ENCODE peak calls at places on chromosomes 13 and 19, in four cellular contexts. C, R, W and S are unnamed samples.
A peak's percentile ranks its signal among the peaks of the same experiment; 100 is the strongest.

GRCh38 chr13:25675060-25675459 is 303.3 kb downstream of the ATP8A2 start:
- DNase-seq in C (no peak), W (no peak), R (no peak), S (no peak)

GRCh38 chr19:49859838-49860715 is 7.3 kb downstream of the PNKP start:
- DNase-seq in W (no peak), C (no peak), R (no peak), S (peak; percentile 42)

GRCh38 chr19:38043649-38044144 is 136.7 kb downstream of the SIPA1L3 start:
- DNase-seq in W (no peak), C (no peak), R (no peak), S (no peak)

GRCh38 chr13:80671773-80672172 is 330.8 kb upstream of the SPRY2 start:
- DNase-seq in C (no peak), W (no peak), R (no peak), S (no peak)

GRCh38 chr19:17948967-17949930 is 16.4 kb downstream of the CCDC124 start:
- DNase-seq in W (no peak), R (no peak), C (no peak), S (no peak)

GRCh38 chr13:51721485-51721884 is 82.5 kb downstream of the DHRS12 start:
- DNase-seq in R (no peak), C (no peak), W (no peak), S (no peak)

GRCh38 chr13:92640936-92641335 is 585.7 kb upstream of the GPC6 start:
- DNase-seq in W (no peak), C (no peak), R (no peak), S (no peak)

GRCh38 chr19:55370305-55370988 is at the start of gene IL11:
- DNase-seq in W (no peak), R (no peak), C (no peak), S (peak; percentile 44)

GRCh38 chr13:113491418-113491883 is 940 bp upstream of the DCUN1D2 start:
- DNase-seq in W (peak; percentile 27), C (peak; percentile 60), R (no peak), S (peak; percentile 44)

GRCh38 chr19:18091217-18091608 is 4.5 kb upstream of the IL12RB1 start:
- DNase-seq in C (peak; percentile 88), W (no peak), R (peak; percentile 57), S (no peak)

GRCh38 chr13:32889986-32890565 is 126.1 kb upstream of the KL start:
- DNase-seq in R (no peak), C (no peak), W (no peak), S (no peak)

GRCh38 chr19:37983153-37983552 is 76.1 kb downstream of the SIPA1L3 start:
- DNase-seq in W (peak; percentile 24), R (no peak), C (no peak), S (no peak)

GRCh38 chr19:44752816-44753618 is 4.5 kb downstream of the BCL3 start:
- DNase-seq in R (peak; percentile 88), W (peak; percentile 98), C (peak; percentile 95), S (peak; percentile 97)

GRCh38 chr19:16051254-16052025 is 24.9 kb upstream of the TPM4 start:
- DNase-seq in C (peak; percentile 20), W (peak; percentile 31), R (no peak), S (no peak)

GRCh38 chr19:14487370-14488125 is 8.4 kb downstream of the GIPC1 start:
- DNase-seq in C (no peak), W (no peak), R (no peak), S (no peak)

GRCh38 chr13:26503826-26504594 is 53.5 kb upstream of the WASF3 start:
- DNase-seq in C (no peak), R (no peak), W (no peak), S (no peak)

GRCh38 chr19:49441210-49441959 is at the start of gene SLC17A7:
- DNase-seq in C (no peak), R (peak; percentile 72), W (no peak), S (no peak)

GRCh38 chr19:42185281-42185680 is 32.2 kb downstream of the DEDD2 start:
- DNase-seq in C (no peak), W (peak; percentile 44), R (no peak), S (no peak)

GRCh38 chr13:39106216-39106995 is 68.2 kb downstream of the NHLRC3 start:
- DNase-seq in R (no peak), W (no peak), C (no peak), S (no peak)

GRCh38 chr13:42814868-42815267 is 33.5 kb downstream of the FAM216B start:
- DNase-seq in C (no peak), R (no peak), W (peak; percentile 95), S (no peak)

GRCh38 chr19:38917921-38918491 is 6.0 kb upstream of the CCER2 start:
- DNase-seq in R (no peak), C (peak; percentile 12), W (no peak), S (peak; percentile 55)

DNA sequence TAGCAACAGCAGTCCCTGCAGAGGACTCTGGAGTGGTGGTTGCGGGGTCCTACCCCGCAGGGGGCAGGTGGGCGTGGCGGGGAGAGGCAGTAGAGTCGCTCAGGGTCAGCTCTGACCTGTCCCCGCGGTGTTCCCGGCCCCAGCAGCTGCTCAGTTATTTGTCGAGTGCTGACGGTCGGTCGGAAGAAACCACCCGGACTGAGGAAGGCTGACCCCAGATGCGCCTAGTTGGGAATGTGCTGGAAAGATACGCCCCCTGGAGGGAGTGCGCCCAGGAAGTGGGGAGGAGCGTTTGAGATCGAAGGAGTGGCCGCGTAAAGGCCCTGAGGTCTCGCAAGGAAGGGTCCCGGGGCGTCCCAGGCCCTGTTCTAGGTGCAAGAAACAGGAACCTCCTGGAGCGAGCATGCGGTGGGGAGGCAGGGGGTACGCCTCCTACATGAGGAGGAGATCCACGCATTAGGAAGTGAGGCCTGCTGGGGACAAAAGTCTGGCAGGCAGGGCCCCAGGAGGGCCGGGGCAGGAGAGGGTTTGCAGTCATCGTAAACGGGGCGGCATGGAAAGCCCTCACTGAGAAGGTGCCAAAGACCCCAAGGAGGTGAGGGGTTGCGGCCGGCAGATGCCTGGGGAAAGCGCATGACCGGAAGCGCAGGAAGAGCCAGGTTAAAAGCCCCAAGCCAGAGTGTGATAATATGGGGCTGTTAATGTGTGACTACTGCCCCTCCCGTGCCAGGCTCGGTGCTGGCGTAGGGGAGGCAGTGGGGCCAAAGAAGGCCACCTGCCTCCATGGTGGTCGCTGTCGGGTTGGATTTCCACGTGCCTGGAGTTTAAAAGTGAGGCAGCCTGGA is 9.1 kb downstream of the CCDC8 start:
- DNase-seq in R (peak; percentile 59), C (peak; percentile 59), W (peak; percentile 63), S (peak; percentile 67)
- H3K27me3 ChIP-seq in R (no peaks in the 10 kb centered on the region), C (peaks cover 61% of the 10 kb centered on the region), W (peaks cover 4% of the 10 kb centered on the region), S (no peaks in the 10 kb centered on the region)

GRCh38 chr19:1445185-1445931 is 4.6 kb upstream of the APC2 start:
- DNase-seq in C (peak; percentile 83), W (peak; percentile 36), R (peak; percentile 41), S (peak; percentile 89)
- H3K4me3 ChIP-seq in C (peak overlapping the region; percentile 55), W (no peak overlapping the region), R (peak overlapping the region; percentile 23), S (no peak overlapping the region)

GRCh38 chr19:13096968-13097330 is 5.7 kb downstream of the LYL1 start:
- DNase-seq in R (no peak), C (no peak), W (no peak), S (no peak)
- H3K4me1 ChIP-seq in R (peaks cover 62% of the 10 kb centered on the region), C (peaks cover 91% of the 10 kb centered on the region), W (peaks cover 2% of the 10 kb centered on the region), S (no peaks in the 10 kb centered on the region)

DNA sequence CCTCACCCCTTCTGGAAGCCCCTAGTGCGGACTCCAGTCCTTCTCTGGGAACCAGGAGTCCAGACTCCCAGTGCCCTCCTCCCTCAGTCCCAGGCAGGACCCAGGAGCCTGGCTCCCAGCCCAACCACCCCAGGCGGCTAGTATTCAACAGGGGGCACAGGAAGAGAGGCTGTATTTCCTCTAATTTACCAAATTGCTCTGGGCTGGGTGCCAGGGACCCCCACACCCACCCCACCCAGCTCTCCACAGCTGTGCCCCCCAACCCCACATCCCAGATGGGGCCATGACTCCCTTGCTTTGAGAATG is 3.4 kb downstream of the GRIN2D start:
- DNase-seq in W (no peak), R (no peak), C (no peak), S (no peak)
- H3K27me3 ChIP-seq in W (peaks cover 32% of the 10 kb centered on the region), R (peaks cover 67% of the 10 kb centered on the region), C (peaks cover 54% of the 10 kb centered on the region), S (peaks cover 3% of the 10 kb centered on the region)

DNA sequence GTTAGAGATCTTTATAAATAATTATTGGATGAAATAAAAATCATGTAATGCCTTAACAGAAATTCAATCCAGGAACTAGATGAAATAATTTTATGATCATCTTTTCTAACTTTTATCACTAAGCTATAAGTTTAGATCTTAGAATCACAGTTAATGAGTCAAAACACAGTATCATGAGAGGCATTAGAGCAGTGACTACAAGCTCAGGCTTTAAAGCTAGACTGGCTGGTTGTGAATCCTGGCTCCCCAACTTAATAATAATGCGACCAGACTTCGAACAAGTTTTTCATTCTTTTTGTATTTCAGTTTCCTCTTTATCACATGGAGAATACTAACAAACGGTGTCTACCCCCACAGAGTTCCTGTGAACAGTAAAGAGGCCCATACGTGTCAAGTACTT is 108.6 kb downstream of the MYCBP2 start:
- DNase-seq in R (no peak), W (no peak), C (no peak), S (no peak)
- H3K4me3 ChIP-seq in R (no peak overlapping the region), W (no peak overlapping the region), C (no peak overlapping the region), S (no peak overlapping the region)